ENCODE peak calls at places on chromosome 6, in four cellular contexts. B is CD4-positive, alpha-beta T cell; C is RWPE2; U is K562. L is an unnamed sample.

GRCh38 chr6:24743944-24744335 is 25.0 kb upstream of the C6orf62 start:
- ATAC-seq in B (no peak), C (no peak), U (no peak), L (no peak)

GRCh38 chr6:86477510-86478166 is 459.7 kb upstream of the HTR1E start:
- ATAC-seq in U (no peak), B (no peak), C (no peak), L (no peak)

GRCh38 chr6:10343320-10343719 is 71.6 kb downstream of the TFAP2A start:
- ATAC-seq in B (no peak), C (no peak), U (peak; percentile 59), L (no peak)

GRCh38 chr6:2733736-2734480 is 16.8 kb downstream of the MYLK4 start:
- ATAC-seq in C (no peak), U (no peak), B (no peak), L (no peak)

GRCh38 chr6:75834447-75834846 is 85.4 kb downstream of the MYO6 start:
- ATAC-seq in B (no peak), C (no peak), U (no peak), L (no peak)

GRCh38 chr6:75551367-75551952 is 50.2 kb upstream of the SENP6 start:
- ATAC-seq in C (no peak), B (no peak), U (no peak), L (no peak)

GRCh38 chr6:22873531-22874136 is 304.3 kb downstream of the HDGFL1 start:
- ATAC-seq in B (no peak), U (no peak), C (no peak), L (no peak)

GRCh38 chr6:143542915-143543314 is 31.4 kb upstream of the FUCA2 start:
- ATAC-seq in U (peak; percentile 21), C (peak; percentile 66), B (peak; percentile 28), L (peak; percentile 73)

GRCh38 chr6:30709101-30709868 is 7.8 kb downstream of the MDC1 start:
- ATAC-seq in C (no peak), B (no peak), U (no peak), L (no peak)

GRCh38 chr6:121520337-121521163 is 85.1 kb downstream of the GJA1 start:
- ATAC-seq in B (no peak), C (no peak), U (no peak), L (no peak)

GRCh38 chr6:89895273-89895874 is 1.1 kb downstream of the GJA10 start:
- ATAC-seq in U (peak; percentile 96), C (peak; percentile 96), B (no peak), L (no peak)

GRCh38 chr6:97049254-97050004 is 124.9 kb downstream of the KLHL32 start:
- ATAC-seq in C (no peak), B (peak; percentile 43), U (peak; percentile 81), L (peak; percentile 92)

GRCh38 chr6:16535564-16535963 is 225.7 kb downstream of the ATXN1 start:
- ATAC-seq in B (no peak), C (no peak), U (no peak), L (no peak)